ENCODE peak calls at places on chromosomes 11 and 22, in nine cellular contexts. Q is fibroblast of lung, B is endothelial cell of umbilical vein, D is trophoblast cell, G is osteoblast, N is right lobe of liver, O is thoracic aorta, L is GM23338, R is A673. V is an unnamed sample. For H3K4me1, the result is how much of the 10 kb centered on the place peaks cover.

GRCh38 chr11:14059491-14059890 is 97.0 kb downstream of the SPON1 start:
- DNase-seq in Q (no peak), B (no peak), D (no peak), G (no peak), N (no peak), O (no peak), L (peak), R (peak), V (no peak)

GRCh38 chr11:72208281-72208680 is 8.3 kb upstream of the FOLR2 start:
- DNase-seq in Q (no peak), B (no peak), D (no peak), G (no peak), N (no peak), O (no peak), L (no peak), R (no peak), V (no peak)

GRCh38 chr11:59754494-59754858 is 700 bp upstream of the STX3 start:
- DNase-seq in Q (peak), B (no peak), D (peak), G (no peak), N (peak), O (no peak), L (peak), R (peak), V (no peak)

GRCh38 chr11:27757953-27758352 is 57.7 kb upstream of the BDNF start:
- DNase-seq in Q (peak), B (no peak), D (no peak), G (peak), N (no peak), O (no peak), L (no peak), R (no peak), V (no peak)

GRCh38 chr22:25651332-25651731 is 86.9 kb downstream of the GRK3 start:
- DNase-seq in Q (no peak), B (no peak), D (no peak), G (no peak), N (no peak), O (no peak), L (no peak), R (no peak), V (no peak)

GRCh38 chr11:116192509-116193206 is 580.1 kb downstream of the BUD13 start:
- DNase-seq in Q (peak), B (no peak), D (no peak), G (no peak), N (no peak), O (no peak), L (peak), R (peak), V (no peak)

GRCh38 chr11:108895579-108896480 is 231.0 kb downstream of the DDX10 start:
- DNase-seq in Q (peak), B (peak), D (no peak), G (no peak), N (no peak), O (no peak), L (no peak), R (peak), V (no peak)

GRCh38 chr11:85783758-85784157 is 27.2 kb downstream of the SYTL2 start:
- DNase-seq in Q (no peak), B (no peak), D (no peak), G (no peak), N (no peak), O (no peak), L (no peak), R (no peak), V (no peak)

GRCh38 chr11:2563216-2564007 is 118.6 kb downstream of the KCNQ1 start:
- DNase-seq in Q (no peak), B (no peak), D (peak), G (peak), N (no peak), O (no peak), L (no peak), R (no peak), V (peak)

GRCh38 chr11:128146926-128147605 is 440.3 kb downstream of the ETS1 start:
- DNase-seq in Q (no peak), B (peak), D (no peak), G (peak), N (no peak), O (no peak), L (peak), R (no peak), V (no peak)

GRCh38 chr22:42432020-42432596 is at the start of gene NFAM1:
- DNase-seq in Q (no peak), B (no peak), D (no peak), G (peak), N (peak), O (no peak), L (no peak), R (peak), V (peak)

GRCh38 chr11:69440876-69441275 is 40.6 kb upstream of the LINC01488 start:
- DNase-seq in Q (no peak), B (no peak), D (no peak), G (peak), N (peak), O (no peak), L (no peak), R (no peak), V (no peak)

GRCh38 chr22:50044485-50045143 is 13.5 kb downstream of the TTLL8 start:
- DNase-seq in Q (no peak), B (no peak), D (no peak), G (peak), N (no peak), O (no peak), L (no peak), R (no peak), V (no peak)

GRCh38 chr11:4095509-4096230 is 1.1 kb downstream of the RRM1 start:
- DNase-seq in Q (peak), B (peak), D (peak), G (peak), N (no peak), O (no peak), L (no peak), R (no peak), V (no peak)

GRCh38 chr22:25770333-25770732 is 28.3 kb downstream of the MYO18B start:
- DNase-seq in Q (no peak), B (no peak), D (no peak), G (no peak), N (no peak), O (no peak), L (no peak), R (no peak), V (no peak)

GRCh38 chr11:70656293-70656692 is 258.0 kb downstream of the CTTN start:
- DNase-seq in Q (no peak), B (no peak), D (no peak), G (no peak), N (peak), O (no peak), L (no peak), R (no peak), V (no peak)

GRCh38 chr11:77147668-77148321 is 19.7 kb downstream of the MYO7A start:
- DNase-seq in Q (peak), B (no peak), D (no peak), G (no peak), N (peak), O (no peak), L (peak), R (peak), V (no peak)

GRCh38 chr11:125176866-125177265 is 12.3 kb downstream of the PKNOX2 start:
- DNase-seq in Q (no peak), B (no peak), D (no peak), G (no peak), N (no peak), O (no peak), L (no peak), R (no peak), V (no peak)

GRCh38 chr22:29309332-29310064 is 3.0 kb downstream of the GAS2L1 start:
- DNase-seq in Q (no peak), B (peak), D (no peak), G (peak), N (peak), O (no peak), L (no peak), R (no peak), V (no peak)

GRCh38 chr22:43113516-43114251 is 3.1 kb downstream of the BIK start:
- DNase-seq in Q (no peak), B (no peak), D (no peak), G (no peak), N (no peak), O (no peak), L (no peak), R (peak), V (no peak)

GRCh38 chr11:67384851-67385366 is 6.9 kb upstream of the RAD9A start:
- DNase-seq in Q (peak), B (peak), D (no peak), G (peak), N (no peak), O (no peak), L (no peak), R (peak), V (no peak)

GRCh38 chr11:66762088-66762487 is 33.1 kb upstream of the SPTBN2 start:
- DNase-seq in Q (no peak), B (no peak), D (no peak), G (no peak), N (no peak), O (no peak), L (peak), R (no peak), V (no peak)

GRCh38 chr22:42648368-42649260 is 578 bp downstream of the CYB5R3 start:
- DNase-seq in Q (peak), B (peak), D (no peak), G (peak), N (peak), O (no peak), L (no peak), R (no peak), V (peak)

GRCh38 chr11:9738126-9738525 is 74.2 kb downstream of the SWAP70 start:
- DNase-seq in Q (no peak), B (peak), D (no peak), G (no peak), N (no peak), O (no peak), L (no peak), R (peak), V (no peak)

GRCh38 chr22:37138879-37139561 is 10.7 kb downstream of the IL2RB start:
- DNase-seq in Q (no peak), B (no peak), D (no peak), G (peak), N (no peak), O (no peak), L (no peak), R (no peak), V (no peak)

GRCh38 chr11:111777094-111778046 is 11.2 kb upstream of the PPP2R1B start:
- DNase-seq in Q (peak), B (peak), D (peak), G (peak), N (no peak), O (no peak), L (peak), R (peak), V (no peak)

GRCh38 chr11:33027846-33028536 is 11.4 kb upstream of the TCP11L1 start:
- DNase-seq in Q (peak), B (no peak), D (no peak), G (no peak), N (no peak), O (no peak), L (no peak), R (no peak), V (no peak)

GRCh38 chr11:67646535-67647336 is 3.8 kb downstream of the ACY3 start:
- DNase-seq in Q (no peak), B (no peak), D (no peak), G (peak), N (no peak), O (no peak), L (no peak), R (no peak), V (no peak)

GRCh38 chr22:45254789-45255261 is 14.1 kb upstream of the KIAA0930 start:
- DNase-seq in Q (peak), B (no peak), D (no peak), G (peak), N (no peak), O (no peak), L (no peak), R (no peak), V (no peak)

GRCh38 chr11:1889941-1890855 is 1.5 kb downstream of the PRR33 start:
- DNase-seq in Q (no peak), B (no peak), D (no peak), G (peak), N (peak), O (no peak), L (no peak), R (no peak), V (no peak)

GRCh38 chr22:38432264-38432663 is 22.7 kb downstream of the KCNJ4 start:
- DNase-seq in Q (peak), B (no peak), D (no peak), G (no peak), N (no peak), O (no peak), L (no peak), R (no peak), V (no peak)

GRCh38 chr11:65476632-65477270 is 22.1 kb upstream of the MALAT1 start:
- DNase-seq in Q (no peak), B (peak), D (no peak), G (peak), N (peak), O (no peak), L (no peak), R (no peak), V (peak)

GRCh38 chr22:47796128-47796908 is 1033.9 kb downstream of the TBC1D22A start:
- DNase-seq in Q (no peak), B (no peak), D (no peak), G (no peak), N (no peak), O (no peak), L (no peak), R (no peak), V (no peak)

GRCh38 chr22:26515938-26516337 is 3.7 kb upstream of the TFIP11 start:
- DNase-seq in Q (no peak), B (no peak), D (no peak), G (no peak), N (no peak), O (no peak), L (no peak), R (no peak), V (no peak)

GRCh38 chr22:36764641-36765040 is 11.3 kb downstream of the IFT27 start:
- DNase-seq in Q (no peak), B (no peak), D (no peak), G (peak), N (no peak), O (no peak), L (no peak), R (no peak), V (no peak)

GRCh38 chr11:60065801-60066200 is 9.3 kb downstream of the MS4A3 start:
- DNase-seq in Q (no peak), B (no peak), D (peak), G (no peak), N (no peak), O (no peak), L (no peak), R (no peak), V (no peak)

GRCh38 chr22:32754413-32755041 is 47.0 kb upstream of the TIMP3 start:
- DNase-seq in Q (peak), B (no peak), D (peak), G (peak), N (no peak), O (no peak), L (no peak), R (no peak), V (peak)

GRCh38 chr11:63534076-63534475 is 2.5 kb upstream of the PLAAT4 start:
- DNase-seq in Q (no peak), B (no peak), D (peak), G (no peak), N (no peak), O (no peak), L (no peak), R (no peak), V (no peak)

GRCh38 chr11:63535734-63536133 is 874 bp upstream of the PLAAT4 start:
- DNase-seq in Q (no peak), B (no peak), D (no peak), G (no peak), N (no peak), O (no peak), L (no peak), R (no peak), V (no peak)

GRCh38 chr11:63534895-63535461 is 1.6 kb upstream of the PLAAT4 start:
- DNase-seq in Q (no peak), B (no peak), D (no peak), G (no peak), N (no peak), O (no peak), L (no peak), R (no peak), V (no peak)

GRCh38 chr11:63537293-63538101 is 889 bp downstream of the PLAAT4 start:
- DNase-seq in Q (peak), B (peak), D (no peak), G (peak), N (peak), O (peak), L (no peak), R (no peak), V (peak)

DNA sequence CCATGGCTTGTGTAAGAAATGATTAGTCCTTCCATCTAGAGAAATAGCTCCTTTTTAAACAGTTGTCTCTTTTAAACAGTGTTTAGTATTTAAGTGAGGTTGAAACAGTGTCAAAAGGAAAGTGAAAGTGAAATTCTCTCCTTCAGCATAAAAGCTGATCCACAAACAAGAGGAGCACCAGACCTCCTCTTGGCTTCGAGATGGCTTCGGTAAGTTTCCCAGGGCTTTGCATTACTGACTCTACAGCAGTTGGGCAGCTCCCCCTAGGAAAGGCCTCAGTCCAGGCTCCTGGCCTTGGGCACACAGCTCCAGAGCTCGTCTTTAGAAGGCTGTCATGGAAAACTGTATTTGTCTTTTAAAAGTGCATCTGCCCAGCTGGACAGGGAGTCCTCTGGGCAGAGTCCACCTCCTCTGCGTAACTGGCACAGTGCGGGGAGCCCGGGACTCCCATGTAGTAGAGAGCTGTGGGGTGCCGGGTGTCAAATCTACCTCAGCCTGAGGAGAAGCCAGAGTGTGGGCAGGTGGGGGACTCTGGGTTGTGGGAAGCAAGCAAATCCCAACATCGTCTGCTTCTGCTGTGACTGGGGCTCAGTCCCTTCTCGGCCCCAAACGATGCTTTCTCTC is at the start of gene PLAAT4:
- DNase-seq in Q (peak), B (peak), D (no peak), G (peak), N (peak), O (no peak), L (no peak), R (peak), V (no peak)
- H3K4me3 ChIP-seq in Q (peak), B (no peak), D (no peak), G (peak), N (peak), O (peak), L (no peak), R (peak), V (peak)

DNA sequence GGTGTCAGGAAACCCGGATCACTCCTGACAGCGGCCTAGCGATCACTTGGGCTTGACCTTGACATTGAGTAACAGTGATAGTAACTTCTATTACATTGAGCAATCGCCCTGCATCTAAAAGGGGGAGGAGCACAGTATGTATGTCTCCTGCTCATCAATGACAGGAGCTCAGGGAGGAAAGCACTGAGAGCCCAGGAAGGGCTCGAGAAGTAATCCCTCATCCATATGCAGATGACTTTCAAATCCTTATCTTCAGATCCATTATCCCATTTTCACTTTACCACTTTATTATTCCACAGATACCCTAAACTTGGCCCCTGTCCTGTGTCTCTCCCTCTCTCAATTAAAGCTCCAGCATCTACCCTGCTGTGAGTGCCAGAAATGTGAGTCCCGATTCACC is 47.8 kb downstream of the ABTB2 start:
- DNase-seq in Q (no peak), B (no peak), D (no peak), G (peak), N (no peak), O (no peak), L (peak), R (peak), V (no peak)
- H3K27ac ChIP-seq in Q (no peak), B (no peak), D (no peak), G (no peak), N (peak), O (no peak), L (no peak), R (peak), V (peak)

GRCh38 chr11:114152785-114153184 is 93.3 kb downstream of the ZBTB16 start:
- DNase-seq in Q (no peak), B (no peak), D (no peak), G (no peak), N (no peak), O (no peak), L (no peak), R (no peak), V (no peak)
- H3K4me1 ChIP-seq in Q (under half), B (under half), D (under half), G (under half), N (half or more), O (half or more), L (under half), R (under half), V (half or more)

GRCh38 chr22:31680764-31681624 is 19.0 kb upstream of the PISD start:
- DNase-seq in Q (peak), B (no peak), D (no peak), G (peak), N (no peak), O (no peak), L (no peak), R (no peak), V (no peak)
- H3K4me3 ChIP-seq in Q (no peak), B (no peak), D (no peak), G (peak), N (no peak), O (no peak), L (no peak), R (no peak), V (no peak)

DNA sequence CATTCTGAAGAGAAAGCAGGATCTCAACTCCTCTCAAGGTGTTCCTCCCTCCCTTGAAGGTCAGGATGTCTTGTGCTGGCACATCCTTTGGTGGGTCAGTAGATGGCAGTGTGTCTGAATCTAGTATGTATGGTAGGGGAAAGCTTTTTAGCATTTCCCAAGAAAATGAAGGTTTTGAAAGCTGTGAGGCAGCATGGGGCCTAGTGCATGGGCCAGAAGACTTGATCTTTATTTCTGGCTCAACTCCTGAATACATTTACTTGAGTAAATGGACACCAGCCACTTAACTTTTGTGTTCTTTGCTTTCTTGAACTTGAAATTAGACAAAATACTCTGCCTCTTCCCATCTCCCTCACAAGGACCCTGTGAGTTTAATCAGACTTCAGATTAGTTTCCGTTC is 289.0 kb downstream of the CASP12 start:
- DNase-seq in Q (peak), B (peak), D (peak), G (no peak), N (no peak), O (no peak), L (peak), R (peak), V (no peak)
- H3K27ac ChIP-seq in Q (no peak), B (no peak), D (no peak), G (no peak), N (no peak), O (no peak), L (no peak), R (peak), V (no peak)

GRCh38 chr22:24155597-24156145 is 25.6 kb upstream of the SUSD2 start:
- DNase-seq in Q (peak), B (peak), D (no peak), G (peak), N (peak), O (no peak), L (peak), R (peak), V (peak)
- H3K4me1 ChIP-seq in Q (under half), B (under half), D (under half), G (under half), N (under half), O (half or more), L (under half), R (half or more), V (under half)

GRCh38 chr22:21665047-21665851 is 563 bp upstream of the PPIL2 start:
- DNase-seq in Q (no peak), B (no peak), D (no peak), G (peak), N (no peak), O (no peak), L (no peak), R (no peak), V (no peak)
- H3K4me3 ChIP-seq in Q (peak), B (peak), D (no peak), G (peak), N (peak), O (peak), L (peak), R (peak), V (peak)